ENCODE peak calls at places on chromosomes 7 and 10, in four cellular contexts. W is heart left ventricle, H is GM23338, I is thyroid gland. E is an unnamed sample.
A peak's percentile ranks its signal among the peaks of the same experiment; 100 is the strongest.

GRCh38 chr7:4633012-4633411 is 49.1 kb upstream of the FOXK1 start:
- DNase-seq in W (no peak), H (peak; percentile 30), I (no peak), E (peak; percentile 73)

GRCh38 chr10:24722131-24722675 is 1.5 kb downstream of the ARHGAP21 start:
- DNase-seq in W (no peak), H (peak; percentile 23), I (no peak), E (peak; percentile 19)

GRCh38 chr7:84911077-84911476 is 275.8 kb downstream of the SEMA3D start:
- DNase-seq in W (no peak), H (no peak), I (no peak), E (no peak)

GRCh38 chr10:79458483-79458882 is 13.1 kb upstream of the ZCCHC24 start:
- DNase-seq in W (no peak), H (no peak), I (no peak), E (no peak)

GRCh38 chr10:90890347-90890746 is 18.6 kb downstream of the RPP30 start:
- DNase-seq in W (no peak), H (no peak), I (no peak), E (no peak)

GRCh38 chr7:40220421-40220911 is 85.7 kb downstream of the SUGCT start:
- DNase-seq in W (no peak), H (no peak), I (no peak), E (no peak)

GRCh38 chr7:129948877-129949291 is 3.9 kb downstream of the UBE2H start:
- DNase-seq in W (peak; percentile 91), H (peak; percentile 94), I (peak; percentile 92), E (peak; percentile 28)

GRCh38 chr7:148561099-148561498 is 29.5 kb upstream of the C7orf33 start:
- DNase-seq in W (no peak), H (no peak), I (no peak), E (no peak)

GRCh38 chr10:43843331-43844101 is 194.8 kb upstream of the ZNF32 start:
- DNase-seq in W (peak; percentile 65), H (no peak), I (no peak), E (peak; percentile 18)

GRCh38 chr10:102001435-102002068 is 54.4 kb downstream of the ARMH3 start:
- DNase-seq in W (no peak), H (no peak), I (no peak), E (no peak)

GRCh38 chr10:83881647-83882046 is 257.7 kb upstream of the GHITM start:
- DNase-seq in W (no peak), H (no peak), I (peak; percentile 41), E (no peak)

GRCh38 chr10:111207525-111207924 is 130.7 kb downstream of the ADRA2A start:
- DNase-seq in W (no peak), H (peak; percentile 28), I (no peak), E (peak; percentile 37)

GRCh38 chr7:35727571-35727970 is 32.6 kb upstream of the HERPUD2 start:
- DNase-seq in W (peak; percentile 39), H (no peak), I (no peak), E (peak; percentile 98)

GRCh38 chr7:35729966-35730345 is 35.0 kb upstream of the HERPUD2 start:
- DNase-seq in W (no peak), H (no peak), I (no peak), E (no peak)

GRCh38 chr7:35731349-35731748 is 36.4 kb upstream of the HERPUD2 start:
- DNase-seq in W (no peak), H (no peak), I (no peak), E (no peak)

GRCh38 chr7:35728412-35729060 is 33.6 kb upstream of the HERPUD2 start:
- DNase-seq in W (no peak), H (no peak), I (no peak), E (peak; percentile 74)

DNA sequence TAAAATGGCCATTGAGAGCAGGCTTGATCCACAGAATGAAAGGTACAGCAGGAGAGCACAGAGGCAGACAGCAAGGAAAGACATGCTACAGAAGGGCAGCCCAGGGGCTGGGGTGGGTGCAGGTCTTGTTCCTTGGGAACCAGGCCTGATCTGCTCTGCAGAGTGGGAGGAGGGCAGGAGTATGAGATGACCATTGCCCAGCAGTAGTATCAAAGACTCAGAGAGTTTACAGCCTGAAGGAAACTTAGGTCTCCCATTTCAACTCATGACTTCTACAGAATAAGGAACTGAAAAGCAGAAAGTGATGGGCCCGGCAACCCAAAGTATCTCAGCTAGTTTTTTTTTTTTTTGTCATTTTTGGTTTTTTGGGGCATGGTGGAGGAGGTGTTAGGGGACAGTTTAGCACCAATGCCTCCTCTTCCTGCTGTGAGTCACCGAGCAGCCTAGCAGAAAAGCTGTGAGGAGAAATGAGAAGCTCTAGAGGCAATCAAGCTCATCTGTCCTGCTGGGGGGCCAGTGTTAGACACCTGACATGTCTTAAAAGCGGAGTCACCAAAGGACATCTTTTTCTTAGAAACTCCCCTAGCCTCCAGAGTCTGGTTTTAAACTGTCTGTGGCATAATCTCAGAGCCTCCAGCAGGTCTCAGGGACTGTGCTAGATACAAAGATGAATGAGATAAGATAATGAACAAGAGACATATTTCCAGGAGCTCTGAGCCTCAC is 34.3 kb upstream of the HERPUD2 start:
- DNase-seq in W (no peak), H (no peak), I (no peak), E (peak; percentile 83)
- H3K4me3 ChIP-seq in W (no peak overlapping the region), H (no peak overlapping the region), I (no peak overlapping the region), E (no peak overlapping the region)

GRCh38 chr7:86991844-86992243 is 67.6 kb downstream of the ELAPOR2 start:
- DNase-seq in W (no peak), H (no peak), I (no peak), E (no peak)
- H3K4me3 ChIP-seq in W (no peak overlapping the region), H (no peak overlapping the region), I (no peak overlapping the region), E (no peak overlapping the region)

DNA sequence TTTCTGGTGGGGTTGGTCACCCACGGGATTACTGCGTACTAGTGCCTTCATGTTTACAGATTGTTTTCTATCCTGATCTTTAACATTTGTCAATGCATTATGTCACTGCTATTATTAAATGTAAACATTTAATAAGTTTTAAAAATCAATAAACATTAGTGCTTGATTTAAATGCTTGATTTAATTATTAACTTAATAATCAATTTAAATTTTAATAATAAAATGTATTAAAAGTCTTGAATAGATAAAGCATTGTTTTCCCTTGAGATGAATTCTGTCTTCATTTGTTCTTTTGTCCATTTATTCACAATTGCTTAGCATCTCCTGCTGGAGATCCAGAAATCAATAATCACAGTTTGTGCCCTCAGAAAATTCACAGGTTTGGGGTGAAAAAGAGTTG is 201.8 kb upstream of the HDAC9 start:
- DNase-seq in W (no peak), H (no peak), I (no peak), E (no peak)
- H3K4me3 ChIP-seq in W (no peak overlapping the region), H (no peak overlapping the region), I (no peak overlapping the region), E (no peak overlapping the region)

GRCh38 chr7:23467731-23468720 is 2.3 kb downstream of the IGF2BP3 start:
- DNase-seq in W (no peak), H (peak; percentile 81), I (no peak), E (peak; percentile 90)

GRCh38 chr7:23468721-23469149 is 1.6 kb downstream of the IGF2BP3 start:
- DNase-seq in W (no peak), H (peak; percentile 31), I (no peak), E (no peak)

GRCh38 chr7:23469961-23470250 is 385 bp downstream of the IGF2BP3 start:
- DNase-seq in W (no peak), H (no peak), I (no peak), E (no peak)

GRCh38 chr7:23470290-23471089 is at the start of gene IGF2BP3:
- DNase-seq in W (no peak), H (peak; percentile 97), I (no peak), E (peak; percentile 99)

DNA sequence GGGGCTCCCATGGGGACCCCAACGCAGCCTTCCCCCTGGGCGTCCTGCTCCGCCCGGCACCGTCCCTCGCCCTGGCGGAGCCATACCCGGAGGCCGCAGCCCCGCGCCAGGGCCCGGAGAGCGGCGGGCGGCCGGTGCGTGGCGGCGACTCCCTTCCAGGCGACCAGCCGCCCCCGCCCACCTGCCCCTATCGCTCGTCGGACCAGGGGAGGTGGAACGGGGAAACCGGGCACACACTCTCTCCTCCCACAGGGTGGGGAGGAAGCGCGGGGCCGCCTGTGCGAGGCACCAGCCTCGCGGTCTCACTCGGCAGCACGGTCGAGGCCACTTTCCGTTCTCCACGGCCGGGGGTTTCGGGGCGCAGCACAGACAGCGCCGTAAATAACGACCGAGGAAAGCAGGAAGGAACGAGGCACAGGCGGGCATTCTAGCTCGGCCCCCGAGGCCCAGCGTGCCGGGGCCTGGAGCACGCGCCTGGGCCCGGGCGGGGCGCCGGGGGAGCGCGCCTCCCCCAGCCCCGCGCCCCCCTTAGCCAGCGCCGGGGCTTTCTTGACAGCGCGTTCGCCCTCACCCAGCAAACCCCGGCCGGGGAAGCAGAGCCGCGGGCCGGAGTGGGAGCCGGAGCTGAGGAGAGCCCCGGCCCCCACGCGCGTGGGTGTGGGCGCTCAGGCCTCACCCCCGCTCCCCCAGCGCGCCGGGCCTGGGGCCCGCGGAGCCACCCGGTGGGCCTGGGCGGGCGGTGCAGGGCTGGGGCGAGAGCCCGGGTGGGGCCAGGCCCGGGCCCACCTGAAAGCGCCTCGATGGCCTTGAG is 936 bp downstream of the IGF2BP3 start:
- DNase-seq in W (no peak), H (no peak), I (no peak), E (peak; percentile 78)
- H3K4me3 ChIP-seq in W (peak overlapping the region; percentile 41), H (peak overlapping the region; percentile 64), I (no peak overlapping the region), E (peak overlapping the region; percentile 84)

GRCh38 chr10:45373783-45374450 is at the start of gene ALOX5:
- DNase-seq in W (peak; percentile 76), H (peak; percentile 81), I (peak; percentile 61), E (peak; percentile 64)
- H3K4me3 ChIP-seq in W (peak within 1 kb of the TSS; percentile 57), H (peak within 1 kb of the TSS; percentile 78), I (no peak within 1 kb of the TSS), E (peak within 1 kb of the TSS; percentile 8)

GRCh38 chr10:5042922-5043321 is 39.3 kb upstream of the AKR1C2 start:
- DNase-seq in W (no peak), H (no peak), I (no peak), E (no peak)

GRCh38 chr10:5043716-5044115 is 40.1 kb upstream of the AKR1C2 start:
- DNase-seq in W (no peak), H (no peak), I (peak; percentile 92), E (no peak)

GRCh38 chr10:5040781-5041470 is 37.3 kb upstream of the AKR1C2 start:
- DNase-seq in W (no peak), H (no peak), I (no peak), E (no peak)

GRCh38 chr10:5040010-5040635 is 36.5 kb upstream of the AKR1C2 start:
- DNase-seq in W (no peak), H (no peak), I (no peak), E (no peak)

GRCh38 chr10:5041471-5042023 is 37.9 kb upstream of the AKR1C2 start:
- DNase-seq in W (no peak), H (no peak), I (no peak), E (no peak)
- H3K4me3 ChIP-seq in W (peak overlapping the region; percentile 15), H (no peak overlapping the region), I (no peak overlapping the region), E (no peak overlapping the region)

GRCh38 chr10:131982796-131983195 is 1.1 kb upstream of the BNIP3 start:
- DNase-seq in W (no peak), H (peak; percentile 41), I (no peak), E (no peak)
- H3K4me3 ChIP-seq in W (peak overlapping the region; percentile 88), H (peak overlapping the region; percentile 51), I (no peak overlapping the region), E (peak overlapping the region; percentile 49)

DNA sequence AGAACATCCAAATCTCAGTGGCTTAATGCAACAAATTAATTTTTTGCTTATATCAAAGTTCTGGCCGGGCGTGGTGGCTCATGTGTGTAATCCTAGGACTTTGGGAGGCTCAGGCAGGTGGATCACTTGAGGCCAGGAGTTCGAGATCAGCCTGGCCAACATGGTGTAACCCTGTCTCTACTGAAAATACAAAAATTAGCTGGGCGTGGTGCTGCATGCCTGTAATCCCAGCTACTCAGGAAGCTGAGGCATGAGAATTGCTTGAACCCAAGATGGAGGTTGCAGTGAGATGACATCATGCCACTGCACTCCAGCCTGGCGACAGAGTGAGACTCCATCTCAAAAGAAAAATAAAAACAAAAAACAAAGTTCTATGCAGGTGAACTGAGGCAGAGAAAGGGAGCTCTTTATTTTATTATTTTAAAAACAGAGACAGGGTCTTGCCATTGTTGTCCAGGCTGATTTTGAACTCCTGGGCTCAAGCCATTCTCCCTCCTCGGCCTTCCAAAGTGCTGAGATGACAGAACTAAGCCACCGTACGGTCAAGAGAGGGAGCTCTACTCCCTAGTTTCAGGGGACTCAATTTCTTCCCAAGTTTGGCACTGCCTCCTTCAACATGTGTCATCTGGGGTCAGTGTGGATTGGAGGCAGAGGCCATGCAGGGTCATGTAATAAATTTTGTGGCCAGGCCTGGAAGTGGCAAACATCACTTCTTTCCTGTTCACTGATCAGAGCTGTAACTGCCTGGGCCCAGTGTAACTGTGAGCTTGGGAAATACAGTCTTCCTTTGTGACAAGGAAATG is 2.4 kb downstream of the ADCK2 start:
- DNase-seq in W (peak; percentile 39), H (peak; percentile 75), I (peak; percentile 44), E (peak; percentile 81)
- H3K4me3 ChIP-seq in W (no peak overlapping the region), H (no peak overlapping the region), I (no peak overlapping the region), E (no peak overlapping the region)